ENCODE peak calls at places on chromosomes 1 and 21, in four cellular contexts. T is neural progenitor cell, S is psoas muscle, X is mesenchymal stem cell. R is an unnamed sample. For H3K4me1, the result is how much of the 10 kb centered on the place peaks cover.

GRCh38 chr1:226643167-226643566 is 94.6 kb downstream of the STUM start:
- DNase-seq in S (peak), X (peak), T (no peak), R (peak)

GRCh38 chr1:243598433-243598832 is 251.6 kb downstream of the AKT3 start:
- DNase-seq in S (no peak), X (peak), T (no peak), R (no peak)

GRCh38 chr1:54390655-54391054 is 15.5 kb downstream of the SSBP3 start:
- DNase-seq in T (no peak), S (peak), X (no peak), R (no peak)

GRCh38 chr1:183073320-183073719 is 50.1 kb downstream of the LAMC1 start:
- DNase-seq in T (no peak), S (no peak), X (no peak), R (no peak)

GRCh38 chr1:93061895-93062792 is 16.9 kb upstream of the MTF2 start:
- DNase-seq in T (peak), S (no peak), X (peak), R (no peak)

GRCh38 chr1:119544165-119544762 is 37.3 kb downstream of the HSD3B1 start:
- DNase-seq in X (peak), T (peak), S (no peak), R (peak)

GRCh38 chr1:222413436-222413835 is 134.5 kb downstream of the HHIPL2 start:
- DNase-seq in X (peak), T (no peak), S (no peak), R (no peak)

GRCh38 chr1:150168960-150169565 is 19.3 kb downstream of the PLEKHO1 start:
- DNase-seq in T (peak), S (peak), X (peak), R (peak)

GRCh38 chr21:44529011-44529421 is 11.0 kb downstream of the KRTAP10-1 start:
- DNase-seq in T (no peak), X (no peak), S (peak), R (peak)

GRCh38 chr1:43842099-43842498 is 91.5 kb upstream of the ARTN start:
- DNase-seq in X (no peak), T (no peak), S (no peak), R (no peak)

GRCh38 chr21:36310016-36310415 is 10.0 kb upstream of the MORC3 start:
- DNase-seq in S (no peak), T (no peak), X (no peak), R (peak)

GRCh38 chr1:110107867-110108469 is 4.3 kb upstream of the UBL4B start:
- DNase-seq in X (no peak), T (no peak), S (no peak), R (no peak)
- H3K4me1 ChIP-seq in X (under half), T (under half), S (under half), R (under half)

GRCh38 chr1:39370602-39371001 is 120.8 kb upstream of the BMP8A start:
- DNase-seq in X (no peak), T (no peak), S (no peak), R (no peak)

GRCh38 chr1:39368045-39368444 is 123.4 kb upstream of the BMP8A start:
- DNase-seq in X (no peak), T (no peak), S (no peak), R (no peak)

GRCh38 chr1:39372105-39372504 is 119.3 kb upstream of the BMP8A start:
- DNase-seq in S (no peak), X (no peak), T (no peak), R (no peak)

DNA sequence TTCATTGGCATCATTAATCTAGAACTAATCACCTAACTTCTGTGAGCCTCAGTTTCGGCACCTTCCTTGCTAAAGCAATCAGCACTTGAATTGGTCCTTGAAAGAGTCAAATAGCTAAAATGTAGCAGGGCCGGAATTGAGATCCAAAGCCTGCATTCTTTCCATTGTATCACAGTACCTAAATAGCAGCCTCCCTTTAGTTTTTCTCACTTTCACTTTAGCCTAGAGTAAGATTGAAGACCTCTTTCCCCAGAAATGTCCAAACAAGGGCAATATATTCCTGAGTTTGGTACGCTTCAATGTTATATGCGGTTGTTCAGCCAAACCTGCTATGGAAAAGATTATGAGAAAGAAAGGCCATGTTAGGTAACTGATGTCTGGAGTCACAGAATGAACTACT is 121.9 kb upstream of the BMP8A start:
- DNase-seq in S (no peak), X (no peak), T (no peak), R (no peak)
- H3K27ac ChIP-seq in S (no peak), X (no peak), T (no peak), R (no peak)

GRCh38 chr1:221165331-221166161 is 286.3 kb downstream of the HLX start:
- DNase-seq in T (no peak), S (no peak), X (peak), R (no peak)

GRCh38 chr1:221164029-221164428 is 284.8 kb downstream of the HLX start:
- DNase-seq in X (peak), T (no peak), S (no peak), R (no peak)

GRCh38 chr1:221166559-221167318 is 287.5 kb downstream of the HLX start:
- DNase-seq in T (no peak), S (no peak), X (no peak), R (peak)

GRCh38 chr1:221162939-221163338 is 283.7 kb downstream of the HLX start:
- DNase-seq in T (no peak), X (peak), S (no peak), R (no peak)

DNA sequence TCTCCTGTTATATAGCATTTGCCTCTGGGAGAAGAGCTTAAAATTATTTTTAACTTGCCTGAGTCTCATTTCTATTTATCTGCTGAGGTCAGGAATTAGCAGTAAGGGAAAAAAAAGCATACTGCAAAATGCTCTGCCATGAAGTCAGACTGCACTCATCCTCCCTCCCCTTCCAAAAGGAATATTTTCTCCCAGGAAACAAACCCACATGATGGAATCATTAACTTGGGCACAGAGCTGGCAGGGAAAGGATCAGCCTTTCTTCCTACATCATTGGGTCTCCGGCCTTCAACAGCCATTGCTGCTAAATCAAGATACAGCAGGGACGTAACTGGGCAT is 286.9 kb downstream of the HLX start:
- DNase-seq in T (no peak), S (no peak), X (peak), R (no peak)
- H3K4me1 ChIP-seq in T (under half), S (under half), X (under half), R (under half)

GRCh38 chr1:244788493-244789275 is 46.8 kb upstream of the COX20 start:
- DNase-seq in X (no peak), T (no peak), S (no peak), R (no peak)

GRCh38 chr1:244792188-244792850 is 43.1 kb upstream of the COX20 start:
- DNase-seq in T (no peak), X (peak), S (no peak), R (no peak)

GRCh38 chr1:244789276-244789580 is 46.2 kb upstream of the COX20 start:
- DNase-seq in X (no peak), S (no peak), T (peak), R (no peak)

GRCh38 chr1:244789731-244790130 is 45.7 kb upstream of the COX20 start:
- DNase-seq in X (no peak), S (no peak), T (no peak), R (no peak)

GRCh38 chr1:244791061-244791460 is 44.4 kb upstream of the COX20 start:
- DNase-seq in X (no peak), S (no peak), T (no peak), R (no peak)
- H3K27ac ChIP-seq in X (no peak), S (no peak), T (no peak), R (no peak)

R was measured in Peyer's patch.